ENCODE peak calls at places on chromosome 21, in eight cellular contexts. Z is mesendoderm, S is SJSA1, K is iPS DF 6.9, E is left lung, Y is adrenal gland, R is IMR-90, W is right cardiac atrium. M is an unnamed sample.

GRCh38 chr21:17848228-17848627 is 29.1 kb upstream of the C21orf91 start:
- DNase-seq in S (peak; percentile 86), W (no peak), K (no peak), E (peak; percentile 71), R (peak; percentile 97), Y (no peak), Z (no peak), M (no peak)

GRCh38 chr21:28228624-28228995 is 764.1 kb downstream of the LTN1 start:
- DNase-seq in Z (no peak), R (no peak), S (no peak), W (no peak), Y (no peak), K (no peak), E (no peak), M (no peak)

GRCh38 chr21:46639489-46640386 is 4.3 kb downstream of the PRMT2 start:
- DNase-seq in E (no peak), S (no peak), R (peak; percentile 16), K (no peak), W (no peak), Z (no peak), Y (no peak), M (no peak)

GRCh38 chr21:23963454-23963853 is 1643.8 kb downstream of the MRPL39 start:
- DNase-seq in K (no peak), S (no peak), Y (no peak), R (peak; percentile 17), Z (no peak), W (no peak), E (no peak), M (no peak)

GRCh38 chr21:17732306-17732705 is 86.8 kb downstream of the C21orf91 start:
- DNase-seq in Y (no peak), K (no peak), W (no peak), E (no peak), R (peak; percentile 5), S (no peak), Z (no peak), M (no peak)

GRCh38 chr21:20882462-20883415 is 115.5 kb upstream of the NCAM2 start:
- DNase-seq in Z (peak; percentile 64), Y (peak; percentile 25), R (peak; percentile 0), W (peak; percentile 12), S (no peak), E (no peak), K (peak; percentile 52), M (no peak)

GRCh38 chr21:38833122-38833521 is 27.4 kb downstream of the ETS2 start:
- DNase-seq in E (no peak), S (peak; percentile 31), R (no peak), Y (no peak), W (no peak), K (no peak), Z (no peak), M (no peak)

GRCh38 chr21:43829575-43830119 is 35.4 kb upstream of the AGPAT3 start:
- DNase-seq in Z (no peak), R (no peak), E (no peak), S (no peak), W (no peak), K (no peak), Y (no peak), M (no peak)

GRCh38 chr21:37878946-37879660 is 37.2 kb downstream of the KCNJ6 start:
- DNase-seq in E (no peak), K (no peak), S (peak; percentile 65), Z (no peak), Y (no peak), W (no peak), R (peak; percentile 93), M (no peak)

GRCh38 chr21:18443686-18444085 is 40.1 kb upstream of the TMPRSS15 start:
- DNase-seq in W (no peak), E (no peak), Z (no peak), S (no peak), R (no peak), K (no peak), Y (no peak), M (no peak)

GRCh38 chr21:27646691-27647090 is 679.8 kb upstream of the ADAMTS5 start:
- DNase-seq in K (no peak), R (no peak), Z (no peak), S (no peak), E (no peak), Y (no peak), W (no peak), M (no peak)

GRCh38 chr21:21230672-21231071 is 232.5 kb downstream of the NCAM2 start:
- DNase-seq in Y (no peak), E (no peak), R (peak; percentile 24), K (no peak), W (no peak), Z (peak; percentile 16), S (no peak), M (no peak)

GRCh38 chr21:39720126-39720778 is 24.7 kb upstream of the IGSF5 start:
- DNase-seq in R (no peak), E (no peak), Y (no peak), W (no peak), S (no peak), Z (no peak), K (no peak), M (no peak)

GRCh38 chr21:31501921-31502320 is 157.6 kb upstream of the SOD1 start:
- DNase-seq in S (no peak), W (no peak), Y (no peak), R (no peak), Z (no peak), E (no peak), K (no peak), M (no peak)

GRCh38 chr21:17796037-17796403 is 23.1 kb downstream of the C21orf91 start:
- DNase-seq in K (no peak), S (no peak), E (no peak), Y (no peak), R (no peak), Z (no peak), W (no peak), M (no peak)

GRCh38 chr21:15749045-15749867 is 19.5 kb downstream of the USP25 start:
- DNase-seq in W (no peak), Z (no peak), K (no peak), Y (no peak), E (no peak), R (peak; percentile 49), S (no peak), M (no peak)

GRCh38 chr21:24310780-24311179 is 1296.5 kb downstream of the MRPL39 start:
- DNase-seq in Z (no peak), W (no peak), S (no peak), E (no peak), R (no peak), K (no peak), Y (no peak), M (no peak)

GRCh38 chr21:39046236-39046911 is 136.9 kb downstream of the PSMG1 start:
- DNase-seq in R (no peak), Z (no peak), K (no peak), Y (no peak), W (no peak), E (no peak), S (no peak), M (no peak)

GRCh38 chr21:33686386-33686785 is 44.1 kb downstream of the ITSN1 start:
- DNase-seq in Z (no peak), S (no peak), W (no peak), Y (no peak), E (no peak), R (no peak), K (no peak), M (no peak)

GRCh38 chr21:46667191-46667734 is 31.8 kb downstream of the PRMT2 start:
- DNase-seq in W (no peak), R (peak; percentile 16), Y (no peak), S (no peak), Z (peak; percentile 49), K (no peak), E (no peak), M (no peak)

GRCh38 chr21:38766987-38767722 is 38.6 kb upstream of the ETS2 start:
- DNase-seq in Z (no peak), W (no peak), R (no peak), Y (no peak), K (no peak), E (no peak), S (no peak), M (peak; percentile 9)

GRCh38 chr21:19553930-19554615 is 1150.5 kb upstream of the TMPRSS15 start:
- DNase-seq in Z (peak; percentile 67), S (no peak), K (peak; percentile 41), Y (no peak), W (no peak), R (no peak), E (no peak), M (no peak)

GRCh38 chr21:33015091-33015490 is 10.6 kb upstream of the OLIG2 start:
- DNase-seq in S (no peak), Y (no peak), K (no peak), R (no peak), E (no peak), W (no peak), Z (no peak), M (no peak)

GRCh38 chr21:15293251-15293650 is 228.5 kb upstream of the NRIP1 start:
- DNase-seq in K (no peak), W (no peak), Z (peak; percentile 98), S (no peak), R (peak; percentile 82), E (no peak), Y (no peak), M (no peak)

GRCh38 chr21:42629856-42630410 is 23.5 kb upstream of the PDE9A start:
- DNase-seq in R (no peak), W (no peak), E (no peak), Z (no peak), Y (no peak), S (no peak), K (no peak), M (no peak)
- H3K27me3 ChIP-seq in R (peaks cover 39% of the 10 kb centered on the region), W (no peaks in the 10 kb centered on the region), E (peaks cover 3% of the 10 kb centered on the region), Z (no peaks in the 10 kb centered on the region), Y (peaks cover 8% of the 10 kb centered on the region), S (peaks cover 4% of the 10 kb centered on the region), K (no peaks in the 10 kb centered on the region), M (no peaks in the 10 kb centered on the region)

GRCh38 chr21:45126983-45127382 is 52.6 kb downstream of the ADARB1 start:
- DNase-seq in W (no peak), K (no peak), S (no peak), R (no peak), Y (no peak), Z (no peak), E (no peak), M (no peak)
- H3K4me1 ChIP-seq in W (peaks cover 8% of the 10 kb centered on the region), K (no peaks in the 10 kb centered on the region), S (peaks cover 33% of the 10 kb centered on the region), R (peaks cover 24% of the 10 kb centered on the region), Y (peaks cover 44% of the 10 kb centered on the region), Z (no peaks in the 10 kb centered on the region), E (peaks cover 13% of the 10 kb centered on the region), M (no peaks in the 10 kb centered on the region)

DNA sequence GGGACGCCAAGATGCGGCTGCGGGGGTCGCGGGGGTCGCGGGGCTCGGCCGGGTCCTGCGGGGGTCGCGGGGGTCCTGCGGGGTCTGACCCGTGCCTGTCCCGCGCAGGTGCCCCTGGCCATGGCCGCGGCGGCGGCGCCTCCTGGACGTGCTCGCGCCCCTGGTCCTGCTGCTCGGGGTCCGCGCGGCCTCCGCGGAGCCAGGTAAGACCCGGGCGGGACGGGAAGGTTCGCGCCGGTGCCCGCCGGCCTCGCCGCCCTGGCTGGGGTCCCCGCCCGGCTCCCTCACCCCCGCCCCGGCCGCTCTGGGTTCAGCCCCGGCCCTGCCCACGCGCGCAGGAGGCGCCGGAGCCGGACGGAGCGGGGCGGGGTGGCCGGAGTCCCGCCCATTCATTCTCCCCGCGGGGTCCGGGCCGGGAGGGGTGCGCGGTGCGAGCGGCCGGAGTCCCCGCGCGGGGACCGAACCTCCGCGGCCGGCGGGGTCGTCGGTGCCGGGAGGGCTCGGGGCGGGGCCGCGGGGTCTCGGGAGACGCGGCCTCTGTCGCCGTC is 380 bp downstream of the COL18A1 start:
- DNase-seq in W (peak; percentile 75), Y (peak; percentile 80), Z (no peak), S (no peak), K (no peak), E (no peak), R (peak; percentile 34), M (no peak)
- H3K4me3 ChIP-seq in W (peak overlapping the region; percentile 80), Y (no peak overlapping the region), Z (peak overlapping the region; percentile 67), S (peak overlapping the region; percentile 58), K (peak overlapping the region; percentile 79), E (peak overlapping the region; percentile 45), R (peak overlapping the region; percentile 92), M (no peak overlapping the region)

GRCh38 chr21:44904141-44904923 is 16.4 kb downstream of the ITGB2 start:
- DNase-seq in Z (no peak), S (no peak), Y (no peak), K (no peak), E (no peak), R (no peak), W (no peak), M (no peak)
- H3K27me3 ChIP-seq in Z (no peaks in the 10 kb centered on the region), S (no peaks in the 10 kb centered on the region), Y (peaks cover under 1% of the 10 kb centered on the region), K (no peaks in the 10 kb centered on the region), E (no peaks in the 10 kb centered on the region), R (peaks cover 78% of the 10 kb centered on the region), W (no peaks in the 10 kb centered on the region), M (no peaks in the 10 kb centered on the region)

M was measured in effector memory CD4-positive, alpha-beta T cell.